ENCODE peak calls at places on chromosomes 13 and 19, in seven cellular contexts. Y, D, W, H, A, G and O are unnamed samples. For H3K36me3, the result is how much of the 10 kb centered on the place peaks cover.

GRCh38 chr13:49667773-49668172 is 23.5 kb downstream of the EBPL start:
- DNase-seq in A (peak), W (no peak), H (no peak), G (no peak), Y (no peak), D (no peak), O (no peak)

GRCh38 chr13:60268203-60268555 is 104.5 kb upstream of the DIAPH3 start:
- DNase-seq in A (no peak), D (peak), W (no peak), G (peak), H (no peak), Y (no peak), O (no peak)

GRCh38 chr13:109275848-109276247 is 510.5 kb downstream of the IRS2 start:
- DNase-seq in H (no peak), D (peak), W (no peak), Y (no peak), G (peak), A (no peak), O (peak)

GRCh38 chr19:3073159-3073563 is 10.9 kb upstream of the TLE5 start:
- DNase-seq in G (no peak), A (peak), W (no peak), H (no peak), Y (no peak), D (peak), O (peak)

GRCh38 chr13:97353927-97354326 is 80.0 kb upstream of the RAP2A start:
- DNase-seq in G (no peak), W (no peak), Y (no peak), H (no peak), D (no peak), A (no peak), O (no peak)

GRCh38 chr13:108226184-108226583 is 8.0 kb downstream of the ABHD13 start:
- DNase-seq in H (no peak), D (no peak), G (peak), A (no peak), W (no peak), Y (no peak), O (no peak)

GRCh38 chr19:41420101-41420880 is 6.9 kb downstream of the B3GNT8 start:
- DNase-seq in A (no peak), H (no peak), Y (no peak), G (no peak), W (no peak), D (no peak), O (no peak)

GRCh38 chr19:32373614-32374295 is 28.3 kb downstream of the ZNF507 start:
- DNase-seq in G (peak), A (peak), D (peak), Y (no peak), W (peak), H (no peak), O (peak)

GRCh38 chr19:45103200-45103624 is 10.2 kb downstream of the PPP1R37 start:
- DNase-seq in H (peak), G (no peak), A (no peak), D (no peak), Y (no peak), W (peak), O (no peak)

GRCh38 chr13:30409911-30410704 is 12.2 kb upstream of the UBE2L5 start:
- DNase-seq in G (no peak), Y (no peak), D (no peak), H (no peak), W (no peak), A (peak), O (no peak)

GRCh38 chr19:41310031-41310831 is at the start of gene CCDC97:
- DNase-seq in G (peak), Y (peak), H (peak), W (peak), A (peak), D (peak), O (peak)

GRCh38 chr19:14809272-14810057 is 25.5 kb downstream of the OR7A5 start:
- DNase-seq in W (no peak), A (no peak), H (no peak), Y (no peak), D (no peak), G (no peak), O (no peak)

GRCh38 chr13:34335662-34336007 is 517.7 kb downstream of the RFC3 start:
- DNase-seq in Y (no peak), W (no peak), A (no peak), H (no peak), G (no peak), D (no peak), O (no peak)

GRCh38 chr13:106176103-106176502 is 359.4 kb downstream of the EFNB2 start:
- DNase-seq in W (no peak), G (no peak), D (no peak), H (no peak), Y (no peak), A (peak), O (no peak)

GRCh38 chr13:98068511-98068910 is 74.4 kb upstream of the FARP1 start:
- DNase-seq in Y (no peak), D (peak), G (no peak), W (peak), A (no peak), H (no peak), O (peak)

GRCh38 chr19:1577929-1578618 is 9.9 kb upstream of the MEX3D start:
- DNase-seq in W (no peak), H (no peak), D (no peak), Y (no peak), A (no peak), G (no peak), O (peak)
- H3K36me3 ChIP-seq in W (under half), H (under half), D (under half), Y (under half), A (under half), G (under half), O (half or more)

DNA sequence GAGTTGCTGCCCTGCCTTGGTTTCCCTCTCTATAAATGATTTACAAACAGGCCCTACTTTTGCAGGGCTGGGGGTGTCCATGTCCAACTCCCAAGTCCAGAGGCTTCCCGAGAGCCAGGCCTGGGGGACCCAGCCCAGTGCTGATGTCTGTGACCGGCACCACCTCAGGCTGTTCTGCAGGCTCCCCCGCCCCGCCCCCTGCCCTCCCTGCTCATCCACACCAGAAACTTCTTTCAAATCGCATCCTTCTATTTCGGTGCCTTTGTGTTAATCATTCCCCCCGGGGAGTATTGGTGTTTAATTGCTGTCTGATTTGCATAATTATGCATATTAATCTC is 19.2 kb downstream of the TCF3 start:
- DNase-seq in H (no peak), Y (no peak), G (no peak), D (no peak), A (no peak), W (no peak), O (peak)
- H3K36me3 ChIP-seq in H (under half), Y (under half), G (under half), D (under half), A (under half), W (under half), O (half or more)

GRCh38 chr13:20728579-20729300 is 25.2 kb downstream of the IL17D start:
- DNase-seq in G (no peak), H (no peak), D (no peak), Y (peak), A (no peak), W (no peak), O (no peak)

DNA sequence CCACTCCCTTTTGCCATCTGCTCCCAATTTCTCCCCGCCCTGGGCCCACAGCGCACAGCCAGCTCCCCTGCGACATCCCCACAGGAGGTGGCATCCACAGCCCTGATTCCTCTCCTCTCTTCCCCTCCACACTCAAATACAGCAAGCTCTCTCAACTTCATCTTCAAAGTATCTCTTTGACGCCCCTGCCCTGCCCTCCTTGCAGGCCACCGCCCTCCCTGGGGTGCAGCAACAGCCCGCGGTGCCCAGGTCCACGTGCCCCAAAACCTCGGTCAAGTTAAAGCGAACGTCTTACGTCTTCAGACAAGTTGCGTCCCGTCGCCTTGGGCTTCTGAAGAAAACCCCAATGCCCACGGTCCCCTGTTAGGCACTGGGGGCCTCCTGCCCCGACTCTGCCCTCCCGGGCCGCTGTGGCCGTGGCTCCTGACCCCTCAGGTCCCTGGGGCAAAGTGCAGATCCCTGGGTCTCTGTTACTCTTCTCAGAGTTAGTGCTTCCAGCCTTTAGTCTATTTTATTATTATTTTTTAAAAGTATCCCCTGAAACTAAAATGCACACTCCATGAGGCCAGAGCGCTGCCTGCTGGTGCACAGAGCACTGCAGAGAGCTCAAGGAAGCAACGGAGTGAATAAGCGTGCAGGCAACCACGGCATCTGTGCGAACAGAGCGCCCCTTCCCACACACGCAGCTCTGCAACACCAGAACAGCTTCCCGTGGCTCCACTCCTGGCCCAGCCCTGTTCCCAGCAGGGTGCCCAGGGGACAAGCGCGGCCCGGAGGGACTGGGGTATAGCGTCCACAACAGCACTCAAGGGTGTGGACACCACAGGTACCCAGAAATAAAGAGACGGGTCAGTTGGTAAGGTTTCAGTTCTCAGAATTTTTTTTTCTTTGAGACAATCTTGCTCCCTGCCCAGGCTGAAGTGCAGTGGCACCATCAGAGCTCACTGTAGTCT is 26.4 kb downstream of the IL17D start:
- DNase-seq in W (no peak), A (no peak), Y (no peak), H (no peak), G (no peak), D (no peak), O (no peak)
- H3K36me3 ChIP-seq in W (under half), A (under half), Y (under half), H (under half), G (under half), D (under half), O (under half)

GRCh38 chr13:43961909-43962308 is 82.2 kb downstream of the LACC1 start:
- DNase-seq in G (no peak), W (no peak), A (no peak), H (no peak), Y (no peak), D (no peak), O (no peak)
- H3K36me3 ChIP-seq in G (under half), W (under half), A (under half), H (under half), Y (under half), D (under half), O (under half)

DNA sequence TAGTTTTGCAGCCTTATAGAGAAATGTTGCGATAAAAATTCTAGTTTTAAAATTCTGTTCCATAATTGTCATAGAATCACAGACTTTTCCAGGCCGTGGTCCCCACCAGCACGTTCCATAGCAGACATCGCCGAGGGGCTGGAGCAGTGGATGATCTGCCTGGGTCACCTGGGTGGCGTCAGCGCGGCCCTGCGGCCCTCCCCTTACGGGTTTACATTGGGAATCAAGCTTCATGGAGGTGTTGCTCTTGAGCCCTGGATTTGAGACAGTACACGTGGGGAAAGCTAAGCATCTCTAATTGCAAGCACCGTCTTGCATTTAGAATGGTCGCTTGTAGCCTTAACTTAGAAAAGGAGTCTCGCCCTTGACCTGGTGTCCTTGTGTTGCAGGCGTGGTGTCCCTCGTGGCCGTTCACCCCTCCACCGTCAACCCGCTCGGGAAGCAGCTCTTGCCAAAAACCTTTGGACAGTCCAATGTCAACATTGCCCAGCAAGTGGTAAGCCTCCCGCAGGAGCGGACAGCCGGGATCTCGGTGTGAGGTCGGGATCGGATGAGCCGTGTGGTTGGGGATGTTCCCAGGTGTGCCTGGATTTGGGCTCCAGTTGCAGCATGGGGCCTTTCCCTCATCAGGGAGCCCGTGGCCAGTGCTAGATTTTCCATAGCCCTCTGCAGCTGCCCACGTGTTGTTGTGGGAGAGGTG is 35.1 kb downstream of the ATP4B start:
- DNase-seq in A (no peak), H (no peak), Y (no peak), G (no peak), W (no peak), D (no peak), O (no peak)
- H3K36me3 ChIP-seq in A (under half), H (under half), Y (under half), G (under half), W (under half), D (under half), O (half or more)

GRCh38 chr19:2072757-2073551 is 21.9 kb upstream of the MKNK2 start:
- DNase-seq in A (no peak), G (no peak), Y (no peak), D (no peak), H (no peak), W (no peak), O (no peak)
- H3K36me3 ChIP-seq in A (half or more), G (under half), Y (under half), D (under half), H (under half), W (under half), O (under half)

GRCh38 chr13:48081739-48082138 is 13.2 kb downstream of the MED4 start:
- DNase-seq in Y (no peak), D (no peak), G (no peak), W (no peak), A (no peak), H (no peak), O (no peak)

DNA sequence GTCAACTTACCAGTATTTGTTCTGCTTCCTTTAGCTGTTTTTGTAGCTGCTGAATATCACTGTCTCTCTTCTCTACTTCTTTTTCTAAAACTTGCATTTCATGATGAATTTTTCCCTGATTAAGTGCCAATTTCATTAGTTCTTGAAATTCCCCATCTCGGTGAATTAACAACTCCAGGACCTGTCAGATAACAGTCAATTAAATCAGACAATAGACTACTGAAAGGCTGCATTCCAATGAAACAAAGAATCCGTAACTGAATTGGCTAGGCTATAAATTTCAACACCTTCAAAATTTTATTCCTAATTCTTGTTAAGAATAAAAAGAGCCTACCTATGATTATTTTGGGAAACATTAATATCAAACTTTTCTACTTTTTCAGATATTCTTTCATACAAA is 8.6 kb downstream of the MED4 start:
- DNase-seq in A (no peak), G (no peak), Y (no peak), W (no peak), H (no peak), D (no peak), O (no peak)
- H3K36me3 ChIP-seq in A (under half), G (under half), Y (under half), W (under half), H (under half), D (under half), O (half or more)

DNA sequence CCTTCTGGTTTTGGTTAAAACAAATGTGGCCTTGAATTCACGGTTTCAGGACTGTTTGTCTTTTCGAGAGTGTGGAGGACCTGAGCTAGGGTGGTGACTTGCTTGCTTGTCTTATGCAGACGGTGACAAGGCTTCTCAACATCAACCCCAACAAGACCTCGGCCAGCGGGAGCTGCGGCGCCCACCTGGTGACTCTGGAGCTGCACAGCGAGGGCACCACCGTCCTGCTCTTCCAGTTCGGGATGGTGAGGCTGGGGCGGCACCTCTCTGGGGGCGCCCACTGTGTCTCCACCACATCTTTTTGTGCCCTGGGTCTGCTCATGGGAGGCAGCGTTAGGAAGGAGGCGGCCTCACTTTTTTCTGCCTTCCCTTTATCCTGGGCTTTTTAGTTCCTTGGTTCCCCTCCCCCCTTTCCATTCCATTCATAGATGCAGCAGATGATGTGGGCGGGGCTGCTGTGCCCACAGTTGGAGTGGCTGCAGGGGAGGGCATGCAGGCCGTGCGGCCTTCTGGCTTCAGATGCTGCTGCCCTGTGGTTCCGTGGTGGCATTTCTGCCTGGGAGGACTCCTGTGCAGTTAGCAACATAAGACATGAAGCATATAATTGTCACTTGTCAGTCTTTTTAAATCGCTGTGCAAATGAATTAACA is 23.3 kb downstream of the LAMP1 start:
- DNase-seq in H (no peak), G (no peak), W (no peak), A (no peak), Y (no peak), D (no peak), O (no peak)
- H3K36me3 ChIP-seq in H (under half), G (under half), W (under half), A (half or more), Y (under half), D (under half), O (half or more)

GRCh38 chr19:7454998-7455397 is 33.8 kb downstream of the PEX11G start:
- DNase-seq in D (no peak), W (no peak), Y (no peak), A (no peak), H (no peak), G (no peak), O (no peak)

GRCh38 chr19:7445104-7445503 is 43.7 kb downstream of the PEX11G start:
- DNase-seq in G (no peak), W (no peak), H (no peak), D (no peak), A (no peak), Y (no peak), O (no peak)

GRCh38 chr19:7455600-7456296 is 33.1 kb downstream of the PEX11G start:
- DNase-seq in H (no peak), D (no peak), W (no peak), G (no peak), Y (no peak), A (no peak), O (no peak)

GRCh38 chr19:7447648-7448047 is 41.2 kb downstream of the PEX11G start:
- DNase-seq in G (no peak), A (no peak), H (no peak), D (no peak), Y (no peak), W (no peak), O (no peak)

DNA sequence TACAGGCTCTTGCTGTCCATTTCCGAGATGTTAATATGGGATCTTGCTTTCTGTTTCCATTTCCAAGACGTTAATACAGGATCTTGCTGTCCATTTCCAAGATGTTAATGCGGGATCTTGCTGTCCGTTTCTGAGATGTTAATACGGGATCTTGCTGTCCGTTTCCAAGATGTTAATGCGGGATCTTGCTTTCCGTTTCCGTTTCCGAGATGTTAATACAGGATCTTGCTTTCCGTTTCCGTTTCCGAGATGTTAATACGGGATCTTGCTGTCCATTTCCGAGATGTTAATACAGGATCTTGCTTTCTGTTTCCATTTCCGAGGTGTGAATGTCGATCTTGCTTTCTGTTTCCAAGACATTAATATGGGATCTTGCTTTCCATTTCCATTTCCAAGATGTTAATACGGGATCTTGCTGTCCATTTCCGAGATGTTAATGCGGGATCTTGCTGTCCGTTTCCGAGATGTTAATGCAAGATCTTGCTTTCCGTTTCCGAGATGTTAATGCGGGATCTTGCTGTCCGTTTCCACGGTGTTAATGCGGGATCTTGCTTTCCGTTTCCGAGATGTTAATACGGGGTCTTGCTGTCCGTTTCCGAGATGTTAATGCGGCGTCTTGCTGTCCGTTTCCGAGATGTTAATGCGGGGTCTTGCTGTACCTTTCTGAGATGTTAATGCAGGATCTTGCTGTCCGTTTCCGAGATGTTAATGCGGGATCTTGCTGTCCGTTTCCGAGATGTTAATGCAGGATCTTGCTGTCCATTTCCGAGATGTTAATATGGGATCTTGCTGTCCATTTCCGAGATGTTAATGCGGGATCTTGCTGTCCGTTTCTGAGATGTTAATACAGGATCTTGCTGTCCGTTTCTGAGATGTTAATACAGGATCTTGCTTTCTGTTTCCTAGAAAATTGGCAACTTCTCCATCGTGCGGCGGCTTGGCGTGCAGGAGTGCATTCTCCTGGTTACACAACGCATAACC is 38.3 kb downstream of the PEX11G start:
- DNase-seq in H (no peak), D (no peak), A (peak), G (no peak), Y (no peak), W (no peak), O (no peak)
- H3K36me3 ChIP-seq in H (under half), D (under half), A (under half), G (under half), Y (under half), W (under half), O (under half)

GRCh38 chr19:4429266-4430200 is 27.1 kb downstream of the CHAF1A start:
- DNase-seq in Y (no peak), D (no peak), H (no peak), W (no peak), A (no peak), G (no peak), O (no peak)
- H3K36me3 ChIP-seq in Y (under half), D (under half), H (under half), W (under half), A (under half), G (under half), O (half or more)